ENCODE peak calls at places on chromosomes 6 and 20, in eight cellular contexts. H, G, B, E, P, V, D and U are unnamed samples.

GRCh38 chr20:53706511-53707031 is 112.9 kb upstream of the ZNF217 start:
- DNase-seq in P (peak), G (no peak), V (peak), E (no peak), H (peak), D (no peak), B (peak), U (peak)

GRCh38 chr6:91708534-91708933 is 1121.7 kb upstream of the MAP3K7 start:
- DNase-seq in D (no peak), B (no peak), H (no peak), E (no peak), V (no peak), G (no peak), P (no peak), U (no peak)

GRCh38 chr20:31860431-31861345 is 9.6 kb downstream of the DUSP15 start:
- DNase-seq in G (no peak), V (peak), P (peak), E (no peak), D (no peak), B (no peak), H (no peak), U (peak)

GRCh38 chr6:88378639-88379038 is 212.5 kb upstream of the CNR1 start:
- DNase-seq in H (no peak), P (no peak), G (no peak), D (no peak), V (no peak), B (no peak), E (no peak), U (no peak)

GRCh38 chr6:108235121-108235520 is 25.7 kb downstream of the SNX3 start:
- DNase-seq in H (no peak), B (no peak), E (no peak), V (no peak), D (no peak), G (no peak), P (no peak), U (no peak)

GRCh38 chr20:49747707-49748524 is 34.2 kb upstream of the B4GALT5 start:
- DNase-seq in P (peak), E (peak), H (peak), D (no peak), G (no peak), B (no peak), V (peak), U (peak)

GRCh38 chr20:62924567-62925419 is 1.5 kb downstream of the DIDO1 start:
- DNase-seq in E (no peak), H (peak), V (peak), P (peak), D (no peak), B (no peak), G (peak), U (peak)

GRCh38 chr6:37822851-37823682 is 3.5 kb downstream of the ZFAND3 start:
- DNase-seq in V (peak), G (no peak), D (no peak), P (no peak), E (no peak), H (no peak), B (no peak), U (peak)

GRCh38 chr20:47318027-47318595 is 38.4 kb downstream of the ZMYND8 start:
- DNase-seq in V (peak), P (peak), E (peak), G (no peak), B (no peak), H (peak), D (no peak), U (no peak)

GRCh38 chr6:13827038-13827437 is 12.7 kb upstream of the MCUR1 start:
- DNase-seq in D (no peak), H (no peak), P (no peak), V (no peak), G (no peak), E (no peak), B (no peak), U (no peak)

GRCh38 chr6:26207248-26207801 is 120.1 kb downstream of the HFE start:
- DNase-seq in D (no peak), G (no peak), E (no peak), H (no peak), P (no peak), V (no peak), B (no peak), U (no peak)

GRCh38 chr6:89734526-89734925 is 85.1 kb downstream of the MDN1 start:
- DNase-seq in E (no peak), B (no peak), G (no peak), D (no peak), H (peak), V (peak), P (no peak), U (no peak)